ENCODE peak calls at places on chromosomes 12 and 14, in seven cellular contexts. I is IMR-90, X is uterus, Q is A549, J is heart left ventricle, Y is ovary, M is HCT116. Z is an unnamed sample.

GRCh38 chr14:63986789-63987533 is 134.2 kb downstream of the SYNE2 start:
- DNase-seq in I (peak; percentile 78), X (no peak), Q (peak; percentile 11), J (no peak), Y (no peak), M (no peak), Z (no peak)

GRCh38 chr14:101492716-101493115 is 68.6 kb upstream of the DIO3 start:
- DNase-seq in I (no peak), X (peak; percentile 11), Q (no peak), J (peak; percentile 54), Y (peak; percentile 5), M (no peak), Z (peak; percentile 26)

GRCh38 chr12:52916225-52916624 is 11.3 kb upstream of the KRT8 start:
- DNase-seq in I (no peak), X (no peak), Q (no peak), J (no peak), Y (no peak), M (no peak), Z (peak; percentile 75)

GRCh38 chr14:105180598-105181528 is at the start of gene NUDT14:
- DNase-seq in I (peak; percentile 25), X (peak; percentile 57), Q (peak; percentile 69), J (peak; percentile 87), Y (peak; percentile 66), M (peak; percentile 46), Z (peak; percentile 87)

GRCh38 chr12:19908825-19909224 is 459.5 kb upstream of the PDE3A start:
- DNase-seq in I (no peak), X (no peak), Q (no peak), J (no peak), Y (no peak), M (no peak), Z (no peak)

GRCh38 chr14:64158608-64159007 is 135.6 kb downstream of the ESR2 start:
- DNase-seq in I (no peak), X (no peak), Q (no peak), J (no peak), Y (no peak), M (no peak), Z (no peak)

GRCh38 chr14:104113631-104114420 is 24.6 kb upstream of the KIF26A start:
- DNase-seq in I (no peak), X (no peak), Q (no peak), J (peak; percentile 52), Y (peak; percentile 7), M (no peak), Z (peak; percentile 47)

GRCh38 chr12:6890789-6891624 is 13.6 kb upstream of the LRRC23 start:
- DNase-seq in I (peak; percentile 94), X (peak; percentile 98), Q (peak; percentile 99), J (peak; percentile 100), Y (peak; percentile 98), M (peak; percentile 86), Z (peak; percentile 99)

GRCh38 chr14:56676042-56676441 is 96.4 kb downstream of the TMEM260 start:
- DNase-seq in I (no peak), X (no peak), Q (no peak), J (no peak), Y (no peak), M (no peak), Z (no peak)

GRCh38 chr14:81247271-81247766 is 26.6 kb upstream of the GTF2A1 start:
- DNase-seq in I (no peak), X (no peak), Q (no peak), J (no peak), Y (no peak), M (no peak), Z (no peak)

GRCh38 chr14:35400707-35401421 is 3.7 kb downstream of the NFKBIA start:
- DNase-seq in I (no peak), X (no peak), Q (no peak), J (no peak), Y (no peak), M (no peak), Z (no peak)

DNA sequence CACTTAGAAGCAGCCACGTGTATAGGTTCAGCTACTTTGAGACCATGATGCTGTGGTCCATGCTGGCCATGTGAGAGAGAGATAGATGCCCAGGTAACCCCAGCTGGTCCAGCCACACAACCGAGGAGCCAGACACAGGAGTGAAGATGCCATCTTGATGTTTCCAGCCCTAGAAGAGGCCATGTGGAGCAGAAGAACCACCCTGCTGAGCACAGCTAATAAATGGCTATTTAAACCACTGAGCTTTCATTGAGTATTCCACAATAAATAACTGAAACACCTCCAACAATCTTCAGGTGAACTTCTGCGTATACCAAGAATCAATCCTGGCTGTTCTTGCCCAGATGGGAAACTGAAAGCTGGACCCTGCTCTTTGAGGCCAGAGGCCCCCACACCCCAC is 84.0 kb upstream of the GSC start:
- DNase-seq in I (no peak), X (no peak), Q (no peak), J (no peak), Y (no peak), M (no peak), Z (no peak)
- TF ChIP-seq POLR2A in I (no peak), X (no peak), Q (no peak), J (no peak), Y (no peak), M (no peak), Z (no peak)

GRCh38 chr14:45253754-45254300 is 825 bp upstream of the MIS18BP1 start:
- DNase-seq in I (peak; percentile 26), X (peak; percentile 44), Q (peak; percentile 52), J (no peak), Y (peak; percentile 30), M (peak; percentile 8), Z (peak; percentile 50)
- H3K4me3 ChIP-seq in I (peak overlapping the region; percentile 82), X (peak overlapping the region; percentile 87), Q (peak overlapping the region; percentile 72), J (peak overlapping the region; percentile 88), Y (peak overlapping the region; percentile 61), M (peak overlapping the region; percentile 81), Z (peak overlapping the region; percentile 59)

GRCh38 chr14:55274144-55274543 is 2.9 kb downstream of the FBXO34 start:
- DNase-seq in I (no peak), X (no peak), Q (no peak), J (no peak), Y (no peak), M (no peak), Z (no peak)

GRCh38 chr14:55271572-55272414 is 572 bp downstream of the FBXO34 start:
- DNase-seq in I (peak; percentile 84), X (peak; percentile 59), Q (peak; percentile 90), J (peak; percentile 80), Y (peak; percentile 58), M (peak; percentile 67), Z (peak; percentile 88)

GRCh38 chr14:55272415-55272786 is 1.2 kb downstream of the FBXO34 start:
- DNase-seq in I (no peak), X (no peak), Q (no peak), J (no peak), Y (no peak), M (no peak), Z (no peak)

GRCh38 chr14:55272922-55273321 is 1.7 kb downstream of the FBXO34 start:
- DNase-seq in I (no peak), X (no peak), Q (no peak), J (no peak), Y (no peak), M (no peak), Z (no peak)

DNA sequence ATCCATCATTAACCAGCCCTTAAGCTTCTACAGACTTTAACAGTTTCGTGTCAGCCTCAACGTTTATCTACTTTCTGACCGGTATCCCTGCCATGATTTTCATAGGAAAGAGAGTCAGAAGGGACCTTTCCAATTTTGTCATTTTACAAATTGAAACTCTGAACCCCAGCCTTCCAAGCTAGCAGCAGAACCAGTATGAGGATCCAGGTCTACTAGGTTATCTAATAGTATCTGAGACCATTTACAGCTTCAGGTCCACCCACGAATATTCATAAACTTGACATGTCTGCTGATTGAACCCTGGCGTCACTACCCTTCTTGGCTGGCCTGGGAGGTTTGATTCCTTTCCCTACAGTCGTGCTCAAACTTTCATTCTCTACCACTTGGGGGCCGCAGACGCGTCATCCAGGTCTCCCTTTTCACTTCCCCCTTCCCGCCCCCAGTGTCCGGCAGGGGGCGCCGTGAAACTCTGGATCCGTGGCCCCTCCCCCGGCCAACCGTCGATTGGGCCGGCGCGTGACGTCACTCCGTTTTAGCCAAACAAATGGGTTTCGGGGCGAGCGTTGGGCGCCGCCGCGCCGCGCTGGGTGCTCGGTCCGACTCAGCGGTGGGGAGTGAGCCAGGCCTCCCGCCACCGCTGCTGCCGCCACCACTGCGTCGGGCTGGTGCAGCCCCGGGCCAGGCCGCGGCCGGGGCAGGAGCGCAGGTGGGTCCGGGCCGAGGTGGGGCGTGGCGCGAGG is at the start of gene FBXO34:
- DNase-seq in I (peak; percentile 94), X (peak; percentile 99), Q (peak; percentile 97), J (peak; percentile 100), Y (peak; percentile 99), M (peak; percentile 95), Z (peak; percentile 100)
- TF ChIP-seq POLR2A in I (peak; percentile 80), X (peak; percentile 96), Q (peak; percentile 94), J (peak; percentile 34), Y (peak; percentile 93), M (peak; percentile 91), Z (peak; percentile 96)

DNA sequence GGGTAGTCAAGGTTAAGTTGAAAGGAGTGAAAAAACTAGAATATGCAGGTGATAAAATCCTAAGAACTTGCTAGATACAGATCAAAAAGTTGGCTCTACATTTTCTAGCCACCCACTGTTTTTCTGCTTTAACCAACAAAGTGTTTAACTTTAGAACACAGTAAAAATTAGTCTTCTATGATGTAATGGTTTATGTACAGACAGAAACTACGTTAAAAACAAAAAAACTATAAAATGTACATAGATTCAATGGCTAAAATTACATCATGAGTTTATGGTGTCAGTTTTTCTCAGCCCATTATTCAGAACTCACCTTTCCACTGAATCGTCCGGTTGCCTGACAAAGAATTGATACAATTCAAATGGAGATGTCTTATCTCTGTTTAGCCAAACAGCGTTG is 2.1 kb downstream of the YARS2 start:
- DNase-seq in I (no peak), X (no peak), Q (no peak), J (no peak), Y (no peak), M (no peak), Z (no peak)
- H3K4me3 ChIP-seq in I (no peak overlapping the region), X (no peak overlapping the region), Q (no peak overlapping the region), J (no peak overlapping the region), Y (no peak overlapping the region), M (no peak overlapping the region), Z (no peak overlapping the region)

GRCh38 chr12:51217133-51217967 is 512 bp downstream of the POU6F1 start:
- DNase-seq in I (no peak), X (peak; percentile 65), Q (peak; percentile 47), J (peak; percentile 79), Y (peak; percentile 65), M (no peak), Z (peak; percentile 73)
- TF ChIP-seq POLR2A in I (no peak), X (peak; percentile 18), Q (no peak), J (no peak), Y (no peak), M (no peak), Z (no peak)

GRCh38 chr14:92652413-92653151 is 95.8 kb downstream of the LGMN start:
- DNase-seq in I (no peak), X (no peak), Q (no peak), J (no peak), Y (no peak), M (no peak), Z (no peak)
- H3K4me3 ChIP-seq in I (no peak overlapping the region), X (peak overlapping the region; percentile 2), Q (no peak overlapping the region), J (peak overlapping the region; percentile 4), Y (no peak overlapping the region), M (no peak overlapping the region), Z (peak overlapping the region; percentile 53)

Z was measured in Peyer's patch.